ENCODE peak calls at places on chromosome 12, in five cellular contexts. One of them, this sample, is unnamed.

GRCh38 chr12:56993346-56993745 is 13.0 kb downstream of the ZBTB39 start:
- DNase-seq in transverse colon: no peak
- DNase-seq in GM12878: no peak
- DNase-seq in pancreas: no peak
- DNase-seq in fibroblast of lung: no peak
- DNase-seq in this sample: no peak

GRCh38 chr12:110992909-110993308 is 72.5 kb upstream of the MYL2 start:
- DNase-seq in pancreas: no peak
- DNase-seq in GM12878: no peak
- DNase-seq in transverse colon: no peak
- DNase-seq in fibroblast of lung: no peak
- DNase-seq in this sample: no peak

GRCh38 chr12:40469736-40470135 is 222.5 kb upstream of the CNTN1 start:
- DNase-seq in pancreas: no peak
- DNase-seq in fibroblast of lung: no peak
- DNase-seq in GM12878: no peak
- DNase-seq in transverse colon: no peak
- DNase-seq in this sample: no peak

GRCh38 chr12:132329036-132329738 is at the start of gene GALNT9:
- DNase-seq in transverse colon: no peak
- DNase-seq in GM12878: no peak
- DNase-seq in pancreas: peak
- DNase-seq in fibroblast of lung: no peak
- DNase-seq in this sample: no peak

GRCh38 chr12:21372602-21373001 is at the start of gene IAPP:
- DNase-seq in fibroblast of lung: no peak
- DNase-seq in pancreas: no peak
- DNase-seq in transverse colon: no peak
- DNase-seq in GM12878: no peak
- DNase-seq in this sample: no peak

GRCh38 chr12:42130670-42131402 is 13.8 kb downstream of the GXYLT1 start:
- DNase-seq in pancreas: no peak
- DNase-seq in transverse colon: no peak
- DNase-seq in fibroblast of lung: peak
- DNase-seq in GM12878: no peak
- DNase-seq in this sample: no peak

GRCh38 chr12:71197460-71197859 is 39.7 kb upstream of the TSPAN8 start:
- DNase-seq in transverse colon: no peak
- DNase-seq in fibroblast of lung: no peak
- DNase-seq in pancreas: no peak
- DNase-seq in GM12878: no peak
- DNase-seq in this sample: no peak

GRCh38 chr12:72574138-72574537 is 302.0 kb downstream of the TRHDE start:
- DNase-seq in fibroblast of lung: no peak
- DNase-seq in pancreas: no peak
- DNase-seq in GM12878: no peak
- DNase-seq in transverse colon: no peak
- DNase-seq in this sample: no peak

GRCh38 chr12:70719672-70720420 is 82.6 kb upstream of the PTPRB start:
- DNase-seq in fibroblast of lung: peak
- DNase-seq in GM12878: no peak
- DNase-seq in transverse colon: no peak
- DNase-seq in pancreas: no peak
- DNase-seq in this sample: no peak

GRCh38 chr12:75011120-75011519 is 198.5 kb downstream of the KCNC2 start:
- DNase-seq in pancreas: no peak
- DNase-seq in GM12878: no peak
- DNase-seq in transverse colon: no peak
- DNase-seq in fibroblast of lung: no peak
- DNase-seq in this sample: no peak

GRCh38 chr12:101700299-101700820 is 2.9 kb downstream of the CHPT1 start:
- DNase-seq in GM12878: no peak
- DNase-seq in transverse colon: no peak
- DNase-seq in fibroblast of lung: no peak
- DNase-seq in pancreas: no peak
- DNase-seq in this sample: no peak

GRCh38 chr12:55963760-55964159 is 2.1 kb downstream of the PMEL start:
- DNase-seq in GM12878: no peak
- DNase-seq in pancreas: no peak
- DNase-seq in transverse colon: no peak
- DNase-seq in fibroblast of lung: no peak
- DNase-seq in this sample: no peak

GRCh38 chr12:48037267-48037915 is 33.1 kb upstream of the COL2A1 start:
- DNase-seq in pancreas: no peak
- DNase-seq in transverse colon: no peak
- DNase-seq in GM12878: no peak
- DNase-seq in fibroblast of lung: peak
- DNase-seq in this sample: no peak

GRCh38 chr12:117402363-117402762 is 40.9 kb upstream of the NOS1 start:
- DNase-seq in fibroblast of lung: no peak
- DNase-seq in GM12878: no peak
- DNase-seq in transverse colon: no peak
- DNase-seq in pancreas: no peak
- DNase-seq in this sample: no peak

GRCh38 chr12:33795536-33795935 is 226.8 kb upstream of the ALG10 start:
- DNase-seq in GM12878: no peak
- DNase-seq in pancreas: no peak
- DNase-seq in fibroblast of lung: no peak
- DNase-seq in transverse colon: no peak
- DNase-seq in this sample: no peak

GRCh38 chr12:51326762-51327439 is 2.9 kb upstream of the BIN2 start:
- DNase-seq in GM12878: peak
- DNase-seq in transverse colon: no peak
- DNase-seq in pancreas: no peak
- DNase-seq in fibroblast of lung: peak
- DNase-seq in this sample: no peak

GRCh38 chr12:28704477-28705169 is 444.5 kb upstream of the FAR2 start:
- DNase-seq in fibroblast of lung: no peak
- DNase-seq in GM12878: no peak
- DNase-seq in transverse colon: no peak
- DNase-seq in pancreas: no peak
- DNase-seq in this sample: no peak

GRCh38 chr12:50579757-50580267 is 75.0 kb downstream of the DIP2B start:
- DNase-seq in transverse colon: no peak
- DNase-seq in fibroblast of lung: no peak
- DNase-seq in GM12878: peak
- DNase-seq in pancreas: no peak
- DNase-seq in this sample: no peak

GRCh38 chr12:108046633-108047032 is 82.5 kb upstream of the WSCD2 start:
- DNase-seq in pancreas: no peak
- DNase-seq in fibroblast of lung: no peak
- DNase-seq in GM12878: no peak
- DNase-seq in transverse colon: no peak
- DNase-seq in this sample: no peak
- H3K27ac ChIP-seq in pancreas: no peak
- H3K27ac ChIP-seq in fibroblast of lung: no peak
- H3K27ac ChIP-seq in GM12878: no peak
- H3K27ac ChIP-seq in transverse colon: no peak
- H3K27ac ChIP-seq in this sample: no peak

DNA sequence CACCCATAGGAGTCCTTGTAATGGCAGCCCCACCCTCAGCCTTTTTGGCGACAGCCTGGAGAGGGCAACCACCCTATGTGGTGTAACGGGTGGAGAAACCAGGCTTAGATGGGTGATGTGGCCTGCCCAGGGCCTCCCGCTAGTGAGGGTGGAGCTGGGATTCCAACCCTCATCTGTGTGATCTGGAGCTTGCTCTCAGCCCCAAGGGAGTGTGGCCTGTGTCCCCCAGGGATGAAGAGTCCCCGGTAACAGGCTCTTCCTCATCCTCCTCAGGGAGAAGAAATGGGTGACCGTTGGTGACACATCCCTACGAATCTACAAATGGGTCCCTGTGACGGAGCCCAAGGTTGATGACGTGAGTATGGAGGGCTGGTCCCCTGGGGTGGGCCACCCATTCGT is 8.7 kb downstream of the BCL7A start:
- DNase-seq in pancreas: no peak
- DNase-seq in fibroblast of lung: no peak
- DNase-seq in transverse colon: no peak
- DNase-seq in GM12878: no peak
- DNase-seq in this sample: no peak
- H3K27ac ChIP-seq in pancreas: peak
- H3K27ac ChIP-seq in fibroblast of lung: no peak
- H3K27ac ChIP-seq in transverse colon: no peak
- H3K27ac ChIP-seq in GM12878: no peak
- H3K27ac ChIP-seq in this sample: no peak

GRCh38 chr12:127063339-127064090 is 1203.5 kb upstream of the TMEM132C start:
- DNase-seq in transverse colon: no peak
- DNase-seq in GM12878: no peak
- DNase-seq in fibroblast of lung: no peak
- DNase-seq in pancreas: no peak
- DNase-seq in this sample: no peak

GRCh38 chr12:127064207-127064606 is 1202.8 kb upstream of the TMEM132C start:
- DNase-seq in fibroblast of lung: no peak
- DNase-seq in transverse colon: no peak
- DNase-seq in pancreas: no peak
- DNase-seq in GM12878: no peak
- DNase-seq in this sample: no peak

GRCh38 chr12:127060310-127060847 is 1206.6 kb upstream of the TMEM132C start:
- DNase-seq in transverse colon: peak
- DNase-seq in pancreas: peak
- DNase-seq in fibroblast of lung: no peak
- DNase-seq in GM12878: no peak
- DNase-seq in this sample: no peak

GRCh38 chr12:127065595-127065994 is 1201.4 kb upstream of the TMEM132C start:
- DNase-seq in transverse colon: no peak
- DNase-seq in fibroblast of lung: no peak
- DNase-seq in pancreas: no peak
- DNase-seq in GM12878: no peak
- DNase-seq in this sample: no peak

DNA sequence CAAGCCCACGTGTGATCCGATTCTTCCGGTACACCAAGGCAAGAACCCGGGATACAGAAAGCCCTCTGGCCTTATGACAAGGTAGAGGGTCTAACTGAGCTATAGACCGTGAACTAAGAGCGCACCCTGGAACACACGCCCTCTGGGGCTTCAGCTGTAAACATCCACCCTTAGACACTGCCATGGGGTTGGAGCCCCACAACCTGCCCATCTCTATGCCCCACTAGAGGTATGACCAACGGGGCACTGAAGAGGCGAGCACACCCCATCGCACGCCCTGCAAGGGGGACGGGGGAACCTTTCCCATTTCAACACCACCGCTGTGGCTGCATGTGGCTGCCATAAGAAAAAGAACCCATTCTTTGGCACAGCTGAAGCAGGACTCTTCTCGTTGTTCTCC is 1206.0 kb upstream of the TMEM132C start:
- DNase-seq in fibroblast of lung: no peak
- DNase-seq in GM12878: no peak
- DNase-seq in pancreas: no peak
- DNase-seq in transverse colon: no peak
- DNase-seq in this sample: no peak
- H3K27ac ChIP-seq in fibroblast of lung: no peak
- H3K27ac ChIP-seq in GM12878: no peak
- H3K27ac ChIP-seq in pancreas: no peak
- H3K27ac ChIP-seq in transverse colon: peak
- H3K27ac ChIP-seq in this sample: no peak

GRCh38 chr12:16171348-16171747 is 106.1 kb downstream of the SLC15A5 start:
- DNase-seq in GM12878: no peak
- DNase-seq in pancreas: no peak
- DNase-seq in transverse colon: no peak
- DNase-seq in fibroblast of lung: no peak
- DNase-seq in this sample: no peak
- H3K27ac ChIP-seq in GM12878: no peak
- H3K27ac ChIP-seq in pancreas: no peak
- H3K27ac ChIP-seq in transverse colon: no peak
- H3K27ac ChIP-seq in fibroblast of lung: no peak
- H3K27ac ChIP-seq in this sample: no peak

GRCh38 chr12:124971603-124972002 is 17.3 kb downstream of the DHX37 start:
- DNase-seq in pancreas: peak
- DNase-seq in fibroblast of lung: no peak
- DNase-seq in transverse colon: no peak
- DNase-seq in GM12878: no peak
- DNase-seq in this sample: no peak
- H3K27ac ChIP-seq in pancreas: no peak
- H3K27ac ChIP-seq in fibroblast of lung: no peak
- H3K27ac ChIP-seq in transverse colon: no peak
- H3K27ac ChIP-seq in GM12878: no peak
- H3K27ac ChIP-seq in this sample: no peak

GRCh38 chr12:120102189-120103043 is 14.1 kb downstream of the RAB35 start:
- DNase-seq in pancreas: no peak
- DNase-seq in transverse colon: no peak
- DNase-seq in fibroblast of lung: no peak
- DNase-seq in GM12878: no peak
- DNase-seq in this sample: no peak
- H3K27ac ChIP-seq in pancreas: no peak
- H3K27ac ChIP-seq in transverse colon: no peak
- H3K27ac ChIP-seq in fibroblast of lung: no peak
- H3K27ac ChIP-seq in GM12878: no peak
- H3K27ac ChIP-seq in this sample: no peak

GRCh38 chr12:125340791-125341190 is 275.6 kb downstream of the AACS start:
- DNase-seq in fibroblast of lung: peak
- DNase-seq in transverse colon: peak
- DNase-seq in pancreas: no peak
- DNase-seq in GM12878: no peak
- DNase-seq in this sample: no peak
- H3K27ac ChIP-seq in fibroblast of lung: no peak
- H3K27ac ChIP-seq in transverse colon: peak
- H3K27ac ChIP-seq in pancreas: no peak
- H3K27ac ChIP-seq in GM12878: no peak
- H3K27ac ChIP-seq in this sample: no peak

DNA sequence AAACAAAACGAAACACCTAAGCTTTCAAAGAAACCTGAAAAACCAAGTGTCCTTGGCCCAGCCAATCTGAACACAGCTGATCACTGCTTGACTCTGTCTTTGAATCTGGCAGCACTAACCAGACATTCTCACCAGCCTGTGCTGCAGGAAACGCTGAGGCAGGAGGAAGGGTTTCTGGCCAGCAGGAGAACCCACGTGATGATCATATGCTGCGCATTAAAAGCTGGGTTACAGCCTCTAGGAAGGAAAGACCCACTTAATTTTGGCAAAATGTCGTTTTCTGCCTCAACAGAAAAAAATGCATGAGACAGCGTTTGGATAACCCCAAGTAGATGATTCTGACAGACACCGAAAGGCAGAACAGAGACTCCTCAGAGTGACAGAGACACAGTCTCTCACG is 9.8 kb downstream of the APPL2 start:
- DNase-seq in fibroblast of lung: peak
- DNase-seq in transverse colon: peak
- DNase-seq in pancreas: no peak
- DNase-seq in GM12878: no peak
- DNase-seq in this sample: peak
- H3K27ac ChIP-seq in fibroblast of lung: peak
- H3K27ac ChIP-seq in transverse colon: peak
- H3K27ac ChIP-seq in pancreas: no peak
- H3K27ac ChIP-seq in GM12878: no peak
- H3K27ac ChIP-seq in this sample: no peak

This sample was measured in ovary.